ENCODE peak calls at places on chromosomes 5 and 9, in six cellular contexts. J, G, N, Y, Z and O are unnamed samples.
A peak's percentile ranks its signal among the peaks of the same experiment; 100 is the strongest.

GRCh38 chr5:156942064-156942463 is 21.0 kb downstream of the TIMD4 start:
- ATAC-seq in N (no peak), Z (no peak), Y (peak; percentile 95), J (no peak), G (no peak), O (no peak)

GRCh38 chr9:106708147-106708838 is 154.7 kb upstream of the ZNF462 start:
- ATAC-seq in Z (no peak), N (no peak), G (no peak), J (peak; percentile 40), Y (no peak), O (peak; percentile 50)

GRCh38 chr9:134191455-134192209 is 27.3 kb upstream of the RNU6ATAC start:
- ATAC-seq in N (no peak), Y (no peak), G (no peak), Z (no peak), J (no peak), O (no peak)

GRCh38 chr9:120916573-120916972 is 10.0 kb downstream of the TRAF1 start:
- ATAC-seq in J (peak; percentile 67), Z (peak; percentile 36), N (no peak), G (no peak), Y (no peak), O (peak; percentile 79)

GRCh38 chr5:83149671-83150070 is 72.3 kb downstream of the XRCC4 start:
- ATAC-seq in J (no peak), N (no peak), Y (no peak), G (peak; percentile 76), Z (no peak), O (no peak)

GRCh38 chr9:133403766-133404439 is 13.9 kb downstream of the REXO4 start:
- ATAC-seq in Z (peak; percentile 58), G (peak; percentile 21), J (no peak), N (peak; percentile 72), Y (peak; percentile 57), O (no peak)

GRCh38 chr9:130215341-130216119 is 43.3 kb downstream of the NCS1 start:
- ATAC-seq in J (no peak), Z (no peak), G (no peak), Y (no peak), N (no peak), O (peak; percentile 77)

GRCh38 chr9:5897851-5898250 is 7.2 kb downstream of the MLANA start:
- ATAC-seq in Y (no peak), N (no peak), J (no peak), Z (no peak), G (no peak), O (no peak)

GRCh38 chr9:123335227-123335985 is 20.6 kb upstream of the CRB2 start:
- ATAC-seq in Z (peak; percentile 64), Y (no peak), G (no peak), J (no peak), N (peak; percentile 8), O (peak; percentile 44)

GRCh38 chr5:64790210-64790609 is 21.5 kb downstream of the CWC27 start:
- ATAC-seq in Z (no peak), Y (no peak), N (no peak), G (no peak), J (no peak), O (no peak)

GRCh38 chr9:12739014-12739413 is 35.8 kb upstream of the LURAP1L start:
- ATAC-seq in N (no peak), Y (no peak), Z (no peak), J (no peak), G (no peak), O (no peak)

GRCh38 chr9:105116047-105116868 is 128.2 kb upstream of the SLC44A1 start:
- ATAC-seq in G (no peak), Z (peak; percentile 44), N (no peak), Y (no peak), J (no peak), O (no peak)

GRCh38 chr9:106753155-106753671 is 109.8 kb upstream of the ZNF462 start:
- ATAC-seq in Z (no peak), J (no peak), Y (peak; percentile 97), G (no peak), N (no peak), O (no peak)

GRCh38 chr5:57779383-57780223 is 297.0 kb upstream of the ACTBL2 start:
- ATAC-seq in N (peak; percentile 73), G (peak; percentile 72), Z (peak; percentile 83), J (peak; percentile 83), Y (peak; percentile 83), O (no peak)

GRCh38 chr9:38031594-38031993 is 37.4 kb downstream of the SHB start:
- ATAC-seq in Y (no peak), Z (no peak), N (no peak), G (no peak), J (no peak), O (no peak)

GRCh38 chr5:39273314-39273954 is 54.1 kb upstream of the FYB1 start:
- ATAC-seq in Z (no peak), J (peak; percentile 45), N (peak; percentile 33), Y (no peak), G (no peak), O (no peak)

GRCh38 chr5:113170707-113171106 is 194.1 kb downstream of the DCP2 start:
- ATAC-seq in N (no peak), J (no peak), G (no peak), Y (no peak), Z (no peak), O (no peak)

GRCh38 chr5:40601198-40601868 is 78.4 kb upstream of the PTGER4 start:
- ATAC-seq in Y (no peak), Z (peak; percentile 41), N (no peak), G (no peak), J (no peak), O (no peak)

GRCh38 chr5:37754976-37755375 is 84.9 kb downstream of the GDNF start:
- ATAC-seq in G (no peak), Y (no peak), Z (no peak), J (no peak), N (no peak), O (peak; percentile 43)

GRCh38 chr9:97753975-97754374 is 56.8 kb upstream of the XPA start:
- ATAC-seq in Y (no peak), Z (no peak), N (no peak), G (no peak), J (no peak), O (no peak)

GRCh38 chr9:136720251-136720886 is 8.0 kb downstream of the DIPK1B start:
- ATAC-seq in N (peak; percentile 1), Y (no peak), G (peak; percentile 4), Z (peak; percentile 6), J (peak; percentile 14), O (peak; percentile 19)

GRCh38 chr5:6402939-6403338 is 24.6 kb upstream of the MED10 start:
- ATAC-seq in J (no peak), Z (no peak), Y (peak; percentile 72), G (no peak), N (no peak), O (no peak)

GRCh38 chr9:2635922-2636321 is 14.3 kb downstream of the VLDLR start:
- ATAC-seq in N (no peak), Y (no peak), Z (no peak), J (no peak), G (no peak), O (no peak)
- TF ChIP-seq EP300 in N (no peak), Y (no peak), Z (no peak), J (no peak), G (no peak), O (no peak)

DNA sequence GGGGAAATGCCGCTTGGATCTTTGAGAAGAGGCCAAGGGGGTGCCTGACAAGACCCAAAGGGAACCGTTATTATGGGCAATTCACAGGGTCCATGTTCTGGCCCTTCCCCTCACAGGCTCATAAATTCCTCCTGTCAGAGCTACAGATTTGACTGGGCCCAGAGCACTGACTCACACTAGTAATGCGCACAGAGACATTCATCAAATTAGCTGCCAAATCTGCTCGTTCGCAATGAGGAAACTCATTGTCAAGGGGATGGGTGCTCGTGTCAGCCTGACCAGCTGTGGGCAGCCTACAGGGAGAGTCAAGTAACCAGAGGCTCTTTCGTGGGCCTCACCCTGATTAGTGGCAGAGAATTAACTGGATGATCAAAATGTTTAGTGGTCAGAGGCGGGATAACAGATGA is 377.4 kb downstream of the ACTL7B start:
- ATAC-seq in G (peak; percentile 54), J (peak; percentile 63), Z (no peak), Y (peak; percentile 71), N (no peak), O (peak; percentile 86)
- H3K27ac ChIP-seq in G (peak overlapping the region; percentile 66), J (no peak overlapping the region), Z (no peak overlapping the region), Y (no peak overlapping the region), N (no peak overlapping the region), O (peak overlapping the region; percentile 60)

DNA sequence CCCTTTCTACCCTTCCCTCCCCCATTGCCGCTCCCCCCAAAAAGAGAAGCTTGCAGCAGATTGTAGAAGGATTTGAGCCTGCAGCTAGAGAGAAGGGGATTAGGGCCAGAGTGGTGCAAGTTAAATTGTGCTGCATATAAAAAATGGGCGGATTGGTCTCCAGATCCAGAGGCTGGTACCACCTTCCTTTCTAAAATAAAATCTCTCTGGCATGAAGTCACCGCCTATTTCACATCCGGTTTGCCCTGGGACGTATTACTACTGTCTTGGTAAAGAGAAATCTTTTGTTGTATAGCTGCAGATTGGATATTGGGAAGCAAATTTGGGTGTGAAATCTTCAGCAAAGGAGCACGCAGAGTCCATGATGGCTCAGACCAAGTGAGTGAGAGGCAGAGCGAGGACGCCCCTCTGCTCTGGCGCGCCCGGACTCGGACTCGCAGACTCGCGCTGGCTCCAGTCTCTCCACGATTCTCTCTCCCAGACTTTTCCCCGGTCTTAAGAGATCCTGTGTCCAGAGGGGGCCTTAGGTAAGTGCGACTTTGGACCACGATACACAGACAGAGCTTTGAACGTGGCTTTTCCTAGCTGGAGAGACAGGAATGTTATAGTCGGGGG is at the start of gene GABRA1:
- ATAC-seq in Z (peak; percentile 81), Y (no peak), J (peak; percentile 28), G (no peak), N (no peak), O (no peak)
- H3K4me3 ChIP-seq in Z (no peak within 1 kb of the TSS), Y (no peak within 1 kb of the TSS), J (peak within 1 kb of the TSS; percentile 2), G (no peak within 1 kb of the TSS), N (no peak within 1 kb of the TSS), O (no peak within 1 kb of the TSS)

DNA sequence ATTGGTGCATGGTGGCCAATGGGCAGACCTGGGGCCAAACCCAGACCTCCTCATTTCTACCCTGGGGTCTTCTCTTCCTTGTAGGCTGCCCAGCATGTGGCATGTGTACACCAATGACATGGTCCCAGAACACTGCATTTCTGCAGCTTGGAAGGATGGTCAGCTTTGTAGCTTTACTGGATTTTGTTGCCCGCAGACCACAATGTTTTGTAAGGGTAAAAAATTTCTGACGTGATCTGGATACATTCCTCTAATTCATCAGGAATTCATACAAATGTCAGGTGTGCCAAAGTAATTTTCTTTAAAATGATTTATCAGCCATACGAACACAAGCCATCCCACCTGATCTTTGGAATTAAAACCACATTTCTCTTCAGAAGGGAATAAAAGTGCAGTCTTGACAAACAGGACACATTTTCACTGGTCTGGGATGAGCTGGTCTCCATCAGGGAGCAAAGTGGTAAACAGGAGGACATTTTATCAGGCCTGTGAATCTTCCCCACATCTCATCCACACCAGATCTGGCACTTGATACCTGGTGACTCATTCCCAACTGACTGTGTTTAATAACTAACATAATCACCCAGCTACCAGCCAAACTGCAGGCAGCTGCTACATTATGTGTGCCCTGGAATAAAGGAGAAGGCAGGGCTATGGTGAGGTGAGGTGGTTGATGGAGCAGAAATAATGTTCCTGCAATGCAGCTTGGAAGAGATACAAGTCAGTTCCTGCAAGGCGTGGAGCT is 103.9 kb downstream of the SPOCK1 start:
- ATAC-seq in G (no peak), N (no peak), Z (no peak), Y (no peak), J (no peak), O (no peak)
- TF ChIP-seq EP300 in G (no peak), N (no peak), Z (no peak), Y (no peak), J (no peak), O (no peak)